ENCODE peak calls at places on chromosomes 5 and 9, in nine cellular contexts. One of them, this sample, is unnamed.

GRCh38 chr9:124660341-124660801 is 110.7 kb downstream of the NR6A1 start:
- DNase-seq in H1: no peak
- DNase-seq in neuronal stem cell: peak
- DNase-seq in IMR-90: peak
- DNase-seq in GM23248: peak
- DNase-seq in fibroblast of lung: peak
- DNase-seq in mesendoderm: peak
- DNase-seq in colonic mucosa: peak
- DNase-seq in endodermal cell: peak
- DNase-seq in this sample: peak

GRCh38 chr9:22343218-22343611 is 103.4 kb upstream of the DMRTA1 start:
- DNase-seq in neuronal stem cell: no peak
- DNase-seq in endodermal cell: no peak
- DNase-seq in mesendoderm: no peak
- DNase-seq in GM23248: no peak
- DNase-seq in colonic mucosa: no peak
- DNase-seq in fibroblast of lung: no peak
- DNase-seq in H1: no peak
- DNase-seq in IMR-90: no peak
- DNase-seq in this sample: no peak

GRCh38 chr5:142529626-142530278 is 156.1 kb downstream of the FGF1 start:
- DNase-seq in IMR-90: peak
- DNase-seq in mesendoderm: no peak
- DNase-seq in H1: no peak
- DNase-seq in endodermal cell: no peak
- DNase-seq in neuronal stem cell: no peak
- DNase-seq in fibroblast of lung: no peak
- DNase-seq in GM23248: peak
- DNase-seq in colonic mucosa: no peak
- DNase-seq in this sample: peak

GRCh38 chr9:73137914-73138313 is 13.8 kb upstream of the ANXA1 start:
- DNase-seq in mesendoderm: no peak
- DNase-seq in GM23248: peak
- DNase-seq in H1: no peak
- DNase-seq in fibroblast of lung: no peak
- DNase-seq in endodermal cell: no peak
- DNase-seq in neuronal stem cell: no peak
- DNase-seq in IMR-90: no peak
- DNase-seq in colonic mucosa: no peak
- DNase-seq in this sample: no peak

GRCh38 chr9:136089697-136090045 is 5.4 kb downstream of the NACC2 start:
- DNase-seq in mesendoderm: no peak
- DNase-seq in endodermal cell: no peak
- DNase-seq in GM23248: peak
- DNase-seq in fibroblast of lung: peak
- DNase-seq in IMR-90: peak
- DNase-seq in neuronal stem cell: no peak
- DNase-seq in colonic mucosa: no peak
- DNase-seq in H1: no peak
- DNase-seq in this sample: peak

GRCh38 chr5:33330992-33331391 is 109.8 kb upstream of the TARS1 start:
- DNase-seq in IMR-90: no peak
- DNase-seq in GM23248: no peak
- DNase-seq in colonic mucosa: no peak
- DNase-seq in mesendoderm: no peak
- DNase-seq in endodermal cell: no peak
- DNase-seq in fibroblast of lung: no peak
- DNase-seq in neuronal stem cell: no peak
- DNase-seq in H1: no peak
- DNase-seq in this sample: no peak

GRCh38 chr9:114246558-114246957 is 76.3 kb upstream of the ORM1 start:
- DNase-seq in fibroblast of lung: peak
- DNase-seq in mesendoderm: no peak
- DNase-seq in colonic mucosa: no peak
- DNase-seq in H1: no peak
- DNase-seq in GM23248: no peak
- DNase-seq in endodermal cell: no peak
- DNase-seq in IMR-90: peak
- DNase-seq in neuronal stem cell: no peak
- DNase-seq in this sample: no peak

GRCh38 chr5:93010626-93011025 is 570.4 kb downstream of the NR2F1-AS1 start:
- DNase-seq in GM23248: no peak
- DNase-seq in neuronal stem cell: no peak
- DNase-seq in IMR-90: no peak
- DNase-seq in H1: no peak
- DNase-seq in endodermal cell: no peak
- DNase-seq in mesendoderm: no peak
- DNase-seq in fibroblast of lung: no peak
- DNase-seq in colonic mucosa: no peak
- DNase-seq in this sample: no peak

GRCh38 chr9:35604578-35605335 is at the start of gene TESK1:
- DNase-seq in endodermal cell: peak
- DNase-seq in colonic mucosa: peak
- DNase-seq in IMR-90: peak
- DNase-seq in neuronal stem cell: peak
- DNase-seq in fibroblast of lung: peak
- DNase-seq in H1: peak
- DNase-seq in mesendoderm: peak
- DNase-seq in GM23248: peak
- DNase-seq in this sample: peak

GRCh38 chr5:11128021-11128420 is 367.0 kb upstream of the DAP start:
- DNase-seq in mesendoderm: no peak
- DNase-seq in colonic mucosa: no peak
- DNase-seq in fibroblast of lung: no peak
- DNase-seq in endodermal cell: no peak
- DNase-seq in H1: no peak
- DNase-seq in GM23248: no peak
- DNase-seq in IMR-90: no peak
- DNase-seq in neuronal stem cell: no peak
- DNase-seq in this sample: no peak

GRCh38 chr5:146945722-146946121 is 67.2 kb upstream of the PPP2R2B start:
- DNase-seq in colonic mucosa: no peak
- DNase-seq in mesendoderm: no peak
- DNase-seq in endodermal cell: no peak
- DNase-seq in fibroblast of lung: no peak
- DNase-seq in neuronal stem cell: no peak
- DNase-seq in IMR-90: no peak
- DNase-seq in GM23248: no peak
- DNase-seq in H1: no peak
- DNase-seq in this sample: no peak

GRCh38 chr5:60945760-60946253 is 802 bp downstream of the NDUFAF2 start:
- DNase-seq in GM23248: peak
- DNase-seq in fibroblast of lung: peak
- DNase-seq in neuronal stem cell: peak
- DNase-seq in endodermal cell: peak
- DNase-seq in mesendoderm: peak
- DNase-seq in IMR-90: peak
- DNase-seq in colonic mucosa: peak
- DNase-seq in H1: no peak
- DNase-seq in this sample: peak

DNA sequence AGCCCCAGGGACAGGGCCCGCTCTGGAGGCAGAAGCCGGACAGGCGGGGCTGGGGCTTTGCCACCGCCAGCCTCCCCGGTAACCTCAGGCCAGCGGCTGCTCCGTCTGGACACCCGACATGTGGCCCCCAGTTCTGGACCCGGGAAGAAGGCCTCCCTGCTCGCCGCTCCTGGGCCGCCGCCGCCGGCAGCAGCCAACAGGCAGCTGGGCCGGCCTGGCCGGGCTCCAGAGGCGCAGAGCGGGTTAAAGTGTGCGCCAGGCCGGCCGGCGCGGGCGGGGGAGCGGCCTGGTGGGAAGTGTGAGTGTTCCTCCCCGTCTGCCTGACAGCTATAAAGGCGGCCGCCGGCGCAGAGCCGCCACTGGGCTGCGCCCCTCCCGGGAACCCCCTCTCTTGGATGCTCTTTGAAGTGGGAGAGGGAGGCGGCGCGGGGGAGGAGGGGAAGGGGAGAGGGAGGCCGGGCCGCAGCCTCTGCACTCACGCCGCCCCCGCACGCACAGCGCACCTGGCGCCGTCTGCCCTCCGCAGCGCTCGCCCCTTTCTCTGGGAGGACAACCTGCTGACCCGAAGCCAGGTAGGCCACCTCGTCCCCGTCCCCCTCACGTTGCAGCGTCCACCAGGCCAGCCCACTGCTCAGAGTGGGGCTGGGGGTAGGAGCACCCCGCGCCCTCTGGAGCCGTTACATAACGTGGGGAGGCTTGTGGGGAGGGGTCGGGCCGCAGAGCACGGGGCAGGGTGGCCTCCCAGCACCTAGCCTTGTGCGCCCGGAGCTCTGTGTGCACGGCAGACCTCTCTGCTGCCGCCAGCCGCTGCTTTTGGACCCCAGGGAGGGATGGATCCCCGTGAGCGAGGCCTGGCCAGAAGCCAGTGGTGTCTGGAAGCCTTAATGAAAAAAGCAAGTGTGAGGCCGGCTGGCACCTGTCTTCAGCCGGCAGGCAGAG is at the start of gene ADAMTSL2:
- DNase-seq in fibroblast of lung: peak
- DNase-seq in mesendoderm: peak
- DNase-seq in endodermal cell: peak
- DNase-seq in IMR-90: peak
- DNase-seq in H1: peak
- DNase-seq in colonic mucosa: peak
- DNase-seq in GM23248: peak
- DNase-seq in neuronal stem cell: peak
- DNase-seq in this sample: no peak
- H3K9ac ChIP-seq in fibroblast of lung: no peak
- H3K9ac ChIP-seq in mesendoderm: peak
- H3K9ac ChIP-seq in endodermal cell: no peak
- H3K9ac ChIP-seq in IMR-90: no peak
- H3K9ac ChIP-seq in H1: no peak
- H3K9ac ChIP-seq in colonic mucosa: no peak
- H3K9ac ChIP-seq in GM23248: no peak
- H3K9ac ChIP-seq in neuronal stem cell: peak
- H3K9ac ChIP-seq in this sample: no peak

GRCh38 chr9:88064554-88064953 is 73.7 kb downstream of the SPATA31C2 start:
- DNase-seq in H1: no peak
- DNase-seq in neuronal stem cell: no peak
- DNase-seq in mesendoderm: no peak
- DNase-seq in endodermal cell: no peak
- DNase-seq in colonic mucosa: no peak
- DNase-seq in fibroblast of lung: no peak
- DNase-seq in IMR-90: no peak
- DNase-seq in GM23248: no peak
- DNase-seq in this sample: no peak

GRCh38 chr9:88065609-88066008 is 72.7 kb downstream of the SPATA31C2 start:
- DNase-seq in H1: no peak
- DNase-seq in neuronal stem cell: no peak
- DNase-seq in colonic mucosa: no peak
- DNase-seq in mesendoderm: no peak
- DNase-seq in endodermal cell: no peak
- DNase-seq in fibroblast of lung: no peak
- DNase-seq in IMR-90: no peak
- DNase-seq in GM23248: no peak
- DNase-seq in this sample: peak

GRCh38 chr9:88056876-88057275 is 81.4 kb downstream of the SPATA31C2 start:
- DNase-seq in endodermal cell: peak
- DNase-seq in colonic mucosa: no peak
- DNase-seq in mesendoderm: peak
- DNase-seq in H1: no peak
- DNase-seq in IMR-90: peak
- DNase-seq in fibroblast of lung: no peak
- DNase-seq in neuronal stem cell: no peak
- DNase-seq in GM23248: peak
- DNase-seq in this sample: peak

GRCh38 chr9:88059469-88059868 is 78.8 kb downstream of the SPATA31C2 start:
- DNase-seq in neuronal stem cell: no peak
- DNase-seq in H1: no peak
- DNase-seq in IMR-90: no peak
- DNase-seq in colonic mucosa: no peak
- DNase-seq in mesendoderm: no peak
- DNase-seq in fibroblast of lung: no peak
- DNase-seq in GM23248: no peak
- DNase-seq in endodermal cell: no peak
- DNase-seq in this sample: no peak

GRCh38 chr9:88060746-88061145 is 77.5 kb downstream of the SPATA31C2 start:
- DNase-seq in H1: no peak
- DNase-seq in GM23248: no peak
- DNase-seq in neuronal stem cell: no peak
- DNase-seq in endodermal cell: no peak
- DNase-seq in fibroblast of lung: no peak
- DNase-seq in mesendoderm: no peak
- DNase-seq in IMR-90: no peak
- DNase-seq in colonic mucosa: no peak
- DNase-seq in this sample: no peak
- H3K27ac ChIP-seq in H1: no peak
- H3K27ac ChIP-seq in GM23248: no peak
- H3K27ac ChIP-seq in neuronal stem cell: no peak
- H3K27ac ChIP-seq in endodermal cell: no peak
- H3K27ac ChIP-seq in fibroblast of lung: no peak
- H3K27ac ChIP-seq in mesendoderm: no peak
- H3K27ac ChIP-seq in IMR-90: no peak
- H3K27ac ChIP-seq in colonic mucosa: no peak
- H3K27ac ChIP-seq in this sample: no peak

DNA sequence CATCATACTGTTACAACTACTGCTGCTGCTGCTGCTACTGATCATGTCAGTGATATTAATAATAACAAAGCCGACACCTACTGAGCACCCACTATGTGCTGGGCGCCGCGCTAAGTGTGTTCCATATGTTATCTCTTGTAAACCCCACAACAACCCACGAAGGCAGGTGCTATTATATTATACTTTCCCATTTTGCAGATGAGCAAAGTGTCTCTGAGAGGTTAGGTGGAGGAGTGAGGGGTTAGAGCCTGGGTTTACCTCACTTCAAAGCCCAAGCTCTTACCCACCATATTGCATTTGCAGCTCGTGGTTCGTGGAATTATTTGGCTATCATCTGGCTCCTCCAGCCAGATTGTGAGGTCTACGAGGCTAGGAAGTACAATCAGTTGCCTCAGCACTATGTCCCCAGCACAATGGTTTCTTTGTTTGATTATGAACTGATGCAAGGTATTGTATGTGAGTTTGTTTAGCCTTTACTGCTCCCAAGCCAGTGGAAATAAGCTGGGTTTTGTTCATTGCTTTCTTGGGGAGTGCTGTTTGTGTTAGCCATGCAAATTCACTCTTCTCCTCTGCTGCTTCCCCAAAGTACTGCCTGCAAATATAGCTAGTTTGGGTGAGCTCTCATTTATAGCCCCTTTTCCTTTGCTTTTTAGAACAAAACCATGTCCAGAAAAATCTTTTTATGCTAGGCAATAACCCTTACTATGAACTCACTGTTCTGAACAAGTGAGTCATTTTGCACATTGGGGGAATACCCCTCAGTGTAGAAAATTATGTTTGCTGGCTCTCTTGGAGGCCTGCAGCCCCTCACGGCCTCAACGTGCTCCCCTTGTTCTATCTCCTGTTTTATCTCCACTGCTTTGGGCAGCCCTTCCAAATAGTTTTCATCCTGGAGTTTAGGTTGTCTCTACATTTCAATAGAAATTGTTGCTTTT is 47.9 kb downstream of the ALG2 start:
- DNase-seq in H1: no peak
- DNase-seq in GM23248: no peak
- DNase-seq in fibroblast of lung: no peak
- DNase-seq in mesendoderm: no peak
- DNase-seq in neuronal stem cell: no peak
- DNase-seq in IMR-90: no peak
- DNase-seq in endodermal cell: no peak
- DNase-seq in colonic mucosa: no peak
- DNase-seq in this sample: no peak
- H3K9ac ChIP-seq in H1: no peak
- H3K9ac ChIP-seq in GM23248: no peak
- H3K9ac ChIP-seq in fibroblast of lung: no peak
- H3K9ac ChIP-seq in mesendoderm: no peak
- H3K9ac ChIP-seq in neuronal stem cell: no peak
- H3K9ac ChIP-seq in IMR-90: no peak
- H3K9ac ChIP-seq in endodermal cell: no peak
- H3K9ac ChIP-seq in colonic mucosa: no peak
- H3K9ac ChIP-seq in this sample: no peak

GRCh38 chr5:53418409-53418808 is 62.0 kb upstream of the FST start:
- DNase-seq in mesendoderm: peak
- DNase-seq in neuronal stem cell: peak
- DNase-seq in H1: no peak
- DNase-seq in colonic mucosa: no peak
- DNase-seq in fibroblast of lung: peak
- DNase-seq in GM23248: peak
- DNase-seq in IMR-90: peak
- DNase-seq in endodermal cell: no peak
- DNase-seq in this sample: no peak
- H3K27ac ChIP-seq in mesendoderm: no peak
- H3K27ac ChIP-seq in neuronal stem cell: no peak
- H3K27ac ChIP-seq in H1: no peak
- H3K27ac ChIP-seq in colonic mucosa: no peak
- H3K27ac ChIP-seq in fibroblast of lung: peak
- H3K27ac ChIP-seq in GM23248: peak
- H3K27ac ChIP-seq in IMR-90: peak
- H3K27ac ChIP-seq in endodermal cell: no peak
- H3K27ac ChIP-seq in this sample: peak